ENCODE peak calls at places on chromosome 2, in eight cellular contexts. J is neural progenitor cell, E is fibroblast of lung, Z is cardiac muscle cell, D is aorta, G is tibial artery, B is BJ, Y is PC-9. L is an unnamed sample. For H3K27me3, the result is how much of the 10 kb centered on the place peaks cover.

GRCh38 chr2:167212054-167212648 is 323.9 kb downstream of the XIRP2 start:
- DNase-seq in Z (peak), G (no peak), Y (peak), E (peak), B (no peak), D (no peak), J (peak), L (no peak)

GRCh38 chr2:78309460-78309859 is 716.0 kb upstream of the REG3G start:
- DNase-seq in E (no peak), Y (no peak), Z (no peak), J (no peak), B (no peak), D (no peak), G (no peak), L (no peak)

GRCh38 chr2:216654528-216655052 is 21.4 kb downstream of the IGFBP2 start:
- DNase-seq in E (no peak), D (no peak), Y (no peak), Z (no peak), G (no peak), J (no peak), B (no peak), L (no peak)

GRCh38 chr2:241555711-241556110 is 2.8 kb upstream of the BOK start:
- DNase-seq in E (no peak), Z (no peak), Y (peak), G (no peak), B (no peak), J (no peak), D (no peak), L (no peak)

GRCh38 chr2:44770221-44771187 is 171.0 kb upstream of the SIX3 start:
- DNase-seq in J (peak), D (no peak), G (no peak), Y (no peak), E (no peak), B (no peak), Z (no peak), L (no peak)

GRCh38 chr2:102012061-102012460 is 20.3 kb downstream of the IL1R2 start:
- DNase-seq in G (no peak), B (no peak), Y (no peak), Z (no peak), J (no peak), E (no peak), D (no peak), L (no peak)

GRCh38 chr2:110755494-110756078 is 23.2 kb downstream of the ACOXL start:
- DNase-seq in B (no peak), Z (no peak), Y (no peak), J (no peak), E (peak), D (no peak), G (no peak), L (no peak)

GRCh38 chr2:9896216-9896615 is 52.9 kb downstream of the TAF1B start:
- DNase-seq in G (no peak), E (no peak), J (peak), Y (no peak), B (no peak), D (no peak), Z (no peak), L (no peak)

GRCh38 chr2:181457741-181458425 is 697 bp downstream of the ITGA4 start:
- DNase-seq in B (no peak), Z (peak), Y (no peak), E (peak), G (peak), D (peak), J (peak), L (peak)

GRCh38 chr2:208250401-208250800 is 4.5 kb downstream of the IDH1 start:
- DNase-seq in J (no peak), B (no peak), Y (no peak), E (peak), D (no peak), Z (no peak), G (no peak), L (no peak)

GRCh38 chr2:84545030-84545429 is 28.7 kb downstream of the DNAH6 start:
- DNase-seq in B (no peak), J (no peak), D (no peak), Y (no peak), Z (no peak), E (no peak), G (no peak), L (no peak)

GRCh38 chr2:227805578-227805977 is 8.1 kb upstream of the CCL20 start:
- DNase-seq in Y (no peak), B (no peak), G (no peak), Z (no peak), D (peak), J (no peak), E (peak), L (no peak)

GRCh38 chr2:46388873-46389272 is 90.5 kb upstream of the TMEM247 start:
- DNase-seq in E (no peak), J (no peak), D (no peak), G (no peak), Y (no peak), B (no peak), Z (no peak), L (no peak)

GRCh38 chr2:160970052-160970846 is 190.0 kb upstream of the TANK start:
- DNase-seq in J (peak), G (peak), D (no peak), E (peak), B (peak), Z (peak), Y (peak), L (peak)

GRCh38 chr2:48755473-48755872 is at the start of gene LHCGR:
- DNase-seq in G (no peak), B (no peak), Y (no peak), Z (peak), J (peak), D (no peak), E (peak), L (no peak)

GRCh38 chr2:28475088-28475580 is 20.7 kb upstream of the PLB1 start:
- DNase-seq in J (no peak), D (no peak), B (no peak), Y (no peak), G (no peak), E (no peak), Z (no peak), L (no peak)

GRCh38 chr2:54568876-54569298 is 112.8 kb downstream of the SPTBN1 start:
- DNase-seq in Y (no peak), Z (peak), B (no peak), J (peak), E (no peak), G (no peak), D (no peak), L (no peak)

GRCh38 chr2:126664234-126664633 is 8.3 kb downstream of the GYPC start:
- DNase-seq in Z (no peak), E (no peak), G (no peak), D (no peak), B (no peak), J (no peak), Y (no peak), L (no peak)

GRCh38 chr2:166090900-166091299 is 36.9 kb downstream of the SCN1A start:
- DNase-seq in Y (no peak), J (no peak), G (no peak), Z (no peak), B (no peak), D (no peak), E (peak), L (no peak)

DNA sequence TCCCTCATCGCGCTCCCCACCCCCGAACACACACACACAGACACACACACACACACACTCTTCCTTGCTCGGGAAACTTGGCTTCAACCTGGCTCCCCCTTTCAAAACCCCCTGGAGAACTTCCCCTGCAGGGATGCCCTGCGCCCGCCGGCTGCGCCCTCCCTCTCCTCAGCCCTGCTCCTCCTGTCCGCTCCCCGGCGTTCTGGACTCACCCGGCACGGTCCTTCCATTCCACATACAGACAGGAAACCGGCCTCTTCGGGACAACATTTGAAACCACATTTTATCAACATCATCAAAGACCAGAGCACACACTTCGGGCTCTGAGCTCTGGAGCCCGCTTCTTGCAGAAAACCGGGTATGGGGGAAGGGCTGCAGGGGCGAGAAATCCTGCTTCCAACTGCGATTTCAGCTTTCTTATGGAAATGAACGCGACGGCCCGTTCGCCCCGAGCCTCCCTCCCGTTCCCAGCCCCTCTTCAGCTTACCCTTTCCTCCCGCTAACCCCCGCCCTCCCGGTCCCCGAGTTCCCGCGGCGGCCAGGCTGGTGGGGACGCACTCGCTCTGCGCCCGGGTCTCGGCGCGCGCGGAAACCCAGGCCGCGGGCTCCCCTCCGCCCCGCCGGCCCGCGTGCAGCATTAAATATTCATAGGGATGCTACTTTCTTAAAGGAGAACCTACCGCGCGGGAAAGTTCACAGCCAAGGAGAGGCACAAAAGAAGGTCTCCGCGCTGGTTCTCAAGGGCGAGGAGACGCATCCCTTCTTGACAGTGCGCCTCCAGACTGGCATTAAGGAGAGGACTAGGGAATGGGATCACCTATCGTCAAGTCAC is 18.3 kb downstream of the POU3F3 start:
- DNase-seq in G (no peak), D (no peak), Z (no peak), Y (no peak), B (no peak), E (peak), J (peak), L (no peak)
- H3K27me3 ChIP-seq in G (under half), D (under half), Z (half or more), Y (half or more), B (under half), E (under half), J (half or more), L (under half)

DNA sequence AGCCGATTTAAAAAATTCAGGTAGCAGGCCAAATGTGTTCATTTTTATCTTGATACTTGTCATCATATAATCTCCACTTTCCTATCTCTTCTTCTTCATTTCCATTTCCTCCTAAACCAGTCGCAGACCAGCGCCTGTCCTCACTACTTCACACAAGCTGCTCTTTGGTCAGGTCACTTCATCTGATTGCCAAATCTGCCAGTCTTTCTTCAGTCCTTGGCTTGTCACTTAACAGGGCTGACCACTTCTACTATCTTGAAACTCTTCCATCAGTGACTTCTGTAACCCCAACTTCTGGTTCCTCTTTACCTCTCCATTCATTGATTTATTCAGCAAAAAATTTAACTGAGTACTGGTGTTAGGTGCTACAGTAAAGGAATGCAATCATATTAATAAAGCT is 18.0 kb upstream of the SPRED2 start:
- DNase-seq in E (no peak), Z (no peak), J (no peak), Y (no peak), B (no peak), G (no peak), D (no peak), L (no peak)
- H3K27me3 ChIP-seq in E (under half), Z (under half), J (under half), Y (under half), B (under half), G (under half), D (under half), L (under half)

GRCh38 chr2:75320893-75321292 is 121.6 kb upstream of the TACR1 start:
- DNase-seq in B (no peak), Z (no peak), D (no peak), G (no peak), J (no peak), E (no peak), Y (no peak), L (no peak)

GRCh38 chr2:75319951-75320350 is 120.6 kb upstream of the TACR1 start:
- DNase-seq in Y (no peak), J (no peak), G (no peak), E (no peak), Z (no peak), B (no peak), D (no peak), L (no peak)

GRCh38 chr2:75324141-75324540 is 124.8 kb upstream of the TACR1 start:
- DNase-seq in Z (no peak), G (no peak), D (no peak), B (no peak), J (no peak), Y (no peak), E (peak), L (no peak)

GRCh38 chr2:75324716-75325291 is 125.5 kb upstream of the TACR1 start:
- DNase-seq in G (no peak), J (no peak), B (no peak), D (no peak), Z (no peak), Y (no peak), E (no peak), L (no peak)

GRCh38 chr2:75321558-75321957 is 122.2 kb upstream of the TACR1 start:
- DNase-seq in J (peak), Z (no peak), E (no peak), B (no peak), Y (no peak), D (no peak), G (no peak), L (no peak)
- H3K27me3 ChIP-seq in J (under half), Z (under half), E (under half), B (under half), Y (under half), D (under half), G (under half), L (under half)

GRCh38 chr2:203867561-203868200 is at the start of gene CTLA4:
- DNase-seq in E (no peak), G (no peak), B (no peak), Z (no peak), D (no peak), J (no peak), Y (no peak), L (no peak)
- H3K27me3 ChIP-seq in E (under half), G (under half), B (under half), Z (under half), D (under half), J (under half), Y (under half), L (under half)

GRCh38 chr2:98380203-98380535 is 33.9 kb downstream of the CNGA3 start:
- DNase-seq in E (no peak), G (no peak), J (no peak), B (no peak), Z (no peak), Y (no peak), D (no peak), L (no peak)

GRCh38 chr2:98377569-98377968 is 31.3 kb downstream of the CNGA3 start:
- DNase-seq in Z (no peak), Y (no peak), G (no peak), J (no peak), D (no peak), B (no peak), E (no peak), L (no peak)

GRCh38 chr2:98379311-98380202 is 33.3 kb downstream of the CNGA3 start:
- DNase-seq in G (no peak), Z (no peak), J (no peak), B (no peak), D (no peak), E (peak), Y (no peak), L (no peak)

GRCh38 chr2:98376996-98377395 is 30.7 kb downstream of the CNGA3 start:
- DNase-seq in E (peak), D (no peak), J (no peak), B (no peak), G (no peak), Z (no peak), Y (no peak), L (no peak)

GRCh38 chr2:98378901-98379300 is 32.6 kb downstream of the CNGA3 start:
- DNase-seq in E (peak), Z (peak), D (no peak), B (no peak), J (no peak), G (no peak), Y (peak), L (no peak)
- H3K27me3 ChIP-seq in E (under half), Z (under half), D (under half), B (under half), J (under half), G (under half), Y (under half), L (under half)

GRCh38 chr2:171571721-171572120 is 49.4 kb downstream of the CYBRD1 start:
- DNase-seq in Z (no peak), E (no peak), Y (no peak), B (no peak), G (no peak), J (no peak), D (no peak), L (no peak)
- H3K27me3 ChIP-seq in Z (under half), E (under half), Y (under half), B (under half), G (under half), J (under half), D (under half), L (under half)

GRCh38 chr2:203869610-203870042 is 2.1 kb downstream of the CTLA4 start:
- DNase-seq in B (no peak), Z (no peak), G (no peak), E (no peak), Y (no peak), D (no peak), J (no peak), L (no peak)

GRCh38 chr2:203873461-203873860 is 5.9 kb downstream of the CTLA4 start:
- DNase-seq in J (no peak), Z (no peak), E (no peak), B (no peak), D (no peak), Y (no peak), G (no peak), L (no peak)

GRCh38 chr2:203870481-203870880 is 2.9 kb downstream of the CTLA4 start:
- DNase-seq in Z (no peak), J (no peak), B (no peak), G (no peak), D (no peak), E (no peak), Y (no peak), L (no peak)

GRCh38 chr2:203870942-203871341 is 3.4 kb downstream of the CTLA4 start:
- DNase-seq in Y (no peak), Z (no peak), J (no peak), D (no peak), G (no peak), B (no peak), E (no peak), L (no peak)

DNA sequence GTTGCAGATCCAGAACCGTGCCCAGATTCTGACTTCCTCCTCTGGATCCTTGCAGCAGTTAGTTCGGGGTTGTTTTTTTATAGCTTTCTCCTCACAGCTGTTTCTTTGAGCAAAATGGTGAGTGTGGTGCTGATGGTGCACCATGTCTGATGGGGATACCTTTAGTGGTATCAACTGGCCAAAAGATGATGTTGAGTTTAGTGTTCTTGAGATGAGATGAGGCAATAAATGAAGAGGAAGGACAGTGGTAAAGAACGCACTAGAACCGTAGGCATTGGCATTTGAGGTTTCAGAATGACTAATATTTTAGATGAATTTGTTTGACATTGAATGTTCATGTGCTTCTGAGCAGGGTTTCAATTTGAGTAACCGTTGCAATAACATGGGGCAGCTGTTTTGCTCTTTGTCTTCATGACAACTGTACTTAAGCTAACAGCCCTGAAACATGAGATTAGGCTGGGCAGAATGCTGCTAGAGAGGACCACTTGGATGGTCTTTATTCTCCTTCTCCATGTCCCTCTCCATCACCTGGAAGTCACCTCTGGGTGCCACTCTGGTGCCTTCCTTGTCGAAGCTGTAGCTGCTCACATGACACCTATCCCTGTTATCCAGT is 3.9 kb downstream of the CTLA4 start:
- DNase-seq in G (no peak), B (no peak), Z (no peak), D (no peak), J (no peak), E (no peak), Y (no peak), L (no peak)
- H3K27me3 ChIP-seq in G (under half), B (under half), Z (under half), D (under half), J (under half), E (under half), Y (under half), L (under half)

DNA sequence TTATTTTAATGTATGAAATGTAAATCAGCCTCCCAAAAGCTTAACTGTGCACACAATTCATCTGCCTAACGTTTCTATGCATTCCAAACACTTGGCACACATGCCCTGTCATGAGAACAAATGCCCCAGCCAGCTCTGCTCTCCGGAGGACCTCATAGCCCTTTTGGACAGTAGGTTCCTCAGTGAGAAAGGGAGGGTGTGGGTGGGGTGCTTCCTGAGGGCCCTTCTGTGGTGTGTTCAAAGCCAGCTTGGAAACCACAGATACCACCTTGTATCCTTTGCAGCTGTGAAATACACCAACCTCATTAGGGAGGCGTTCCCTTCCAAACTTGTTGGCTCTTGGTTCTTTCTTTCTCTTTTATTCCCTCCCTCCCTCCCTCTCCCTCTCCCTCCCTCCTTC is 102.2 kb upstream of the ASB18 start:
- DNase-seq in B (no peak), D (no peak), Z (no peak), Y (no peak), J (no peak), E (peak), G (no peak), L (no peak)
- H3K27me3 ChIP-seq in B (under half), D (under half), Z (under half), Y (half or more), J (under half), E (under half), G (under half), L (under half)

DNA sequence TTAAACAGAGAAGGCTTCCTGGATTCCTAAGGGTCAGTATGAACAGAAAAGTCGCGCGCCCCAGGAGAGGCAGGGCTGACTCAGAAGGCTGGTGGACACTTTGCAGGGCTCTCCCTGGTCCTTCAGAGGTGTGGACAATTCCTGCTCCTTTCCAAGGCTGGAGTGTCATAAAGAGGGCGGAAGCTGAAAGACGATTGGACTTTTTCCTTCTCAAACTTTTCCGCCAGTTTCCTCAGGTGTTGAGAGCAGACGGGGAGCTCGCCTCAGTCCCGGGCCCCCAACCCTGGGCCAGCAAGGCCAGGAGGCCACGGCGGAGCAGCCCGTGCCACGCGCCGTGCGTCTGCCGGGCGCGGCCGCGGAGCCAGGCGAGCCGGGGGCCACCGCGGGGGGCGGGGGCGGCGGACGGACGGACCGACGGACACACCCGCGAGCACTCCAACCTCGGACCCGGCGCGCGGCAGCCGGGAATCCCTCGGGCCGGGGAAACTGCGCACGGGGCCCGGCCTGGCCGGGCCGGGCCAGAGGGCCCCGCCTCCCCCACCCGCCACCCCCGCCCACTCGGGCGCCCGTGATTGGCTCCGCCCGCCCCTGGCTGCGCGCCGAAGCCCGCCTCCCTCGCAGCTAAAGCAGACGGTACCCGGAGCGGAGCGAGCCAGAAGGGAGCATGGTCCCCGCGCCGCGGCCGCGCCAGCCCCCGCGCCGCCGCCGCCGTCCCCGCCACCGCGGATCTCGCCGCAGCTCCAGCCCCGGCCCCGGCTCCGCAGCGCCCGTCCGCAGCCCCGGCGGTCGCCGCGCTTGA is at the start of gene KLHL29:
- DNase-seq in Y (peak), D (peak), Z (peak), E (peak), B (no peak), J (peak), G (peak), L (no peak)
- H3K27me3 ChIP-seq in Y (under half), D (under half), Z (half or more), E (under half), B (under half), J (half or more), G (under half), L (under half)

L was measured in AG04450.